ENCODE peak calls at places on chromosomes 2 and 18, in seven cellular contexts. V is fibroblast of pulmonary artery, N is PC-9, H is cardiac muscle cell, I is sigmoid colon, P is bronchial epithelial cell, G is neuronal stem cell. U is an unnamed sample.

GRCh38 chr18:62925031-62925688 is 209.8 kb downstream of the PHLPP1 start:
- DNase-seq in H (no peak), I (no peak), N (no peak), V (no peak), G (no peak), P (peak; percentile 79), U (no peak)

GRCh38 chr18:51017140-51017874 is 12.7 kb upstream of the SMAD4 start:
- DNase-seq in P (no peak), I (no peak), V (no peak), N (no peak), G (peak; percentile 62), H (no peak), U (no peak)

GRCh38 chr2:2097549-2097948 is 233.5 kb downstream of the MYT1L start:
- DNase-seq in N (no peak), I (no peak), H (no peak), P (no peak), G (no peak), V (no peak), U (no peak)

GRCh38 chr2:167183916-167184315 is 295.6 kb downstream of the XIRP2 start:
- DNase-seq in V (no peak), I (no peak), N (no peak), G (no peak), H (no peak), P (no peak), U (no peak)

GRCh38 chr18:22503803-22504202 is 86.1 kb upstream of the CTAGE1 start:
- DNase-seq in N (no peak), I (no peak), V (peak; percentile 95), P (no peak), G (no peak), H (peak; percentile 94), U (no peak)

GRCh38 chr2:30470426-30470825 is 23.4 kb downstream of the LCLAT1 start:
- DNase-seq in V (no peak), H (no peak), N (no peak), I (no peak), P (no peak), G (no peak), U (no peak)

GRCh38 chr2:199896617-199897016 is 14.5 kb upstream of the C2orf69 start:
- DNase-seq in H (no peak), N (no peak), P (no peak), I (no peak), G (no peak), V (no peak), U (no peak)

GRCh38 chr18:75478996-75479870 is 51.7 kb upstream of the SMIM21 start:
- DNase-seq in I (no peak), P (peak; percentile 59), N (no peak), G (peak; percentile 32), V (peak; percentile 75), H (peak; percentile 78), U (peak; percentile 43)

GRCh38 chr18:30971338-30971956 is 71.1 kb downstream of the DSC3 start:
- DNase-seq in P (peak; percentile 53), N (no peak), G (peak; percentile 14), H (peak; percentile 41), V (peak; percentile 51), I (no peak), U (peak; percentile 47)

GRCh38 chr2:23615216-23616020 is 230.4 kb downstream of the KLHL29 start:
- DNase-seq in P (no peak), N (no peak), H (no peak), G (no peak), I (peak; percentile 53), V (no peak), U (no peak)

DNA sequence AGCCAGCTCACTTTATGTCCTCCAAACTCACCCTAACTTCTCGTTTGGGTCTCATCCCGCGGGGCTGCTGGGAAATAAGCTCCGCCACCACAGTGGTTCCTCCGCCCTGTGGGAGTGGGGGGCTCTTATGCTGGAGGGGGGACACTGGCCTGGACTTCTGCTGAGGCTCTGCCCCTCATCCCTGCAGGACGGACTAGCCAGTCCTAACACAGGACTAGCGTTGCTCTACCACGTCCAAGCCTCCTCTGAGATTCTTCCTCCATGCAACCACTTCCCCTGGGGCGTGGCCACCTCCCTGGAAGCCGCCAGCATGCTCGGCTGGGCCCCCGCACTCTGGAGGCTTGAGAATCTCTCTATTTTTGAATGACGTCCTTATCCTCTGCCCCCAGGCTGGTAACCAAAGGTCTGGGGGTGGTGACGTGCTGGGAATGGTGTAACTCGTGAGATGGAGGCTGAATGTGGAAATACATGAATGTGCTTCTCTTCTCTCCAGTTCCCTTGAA is 896 bp upstream of the RAB17 start:
- DNase-seq in V (peak; percentile 59), P (no peak), I (no peak), G (no peak), H (peak; percentile 82), N (peak; percentile 73), U (no peak)
- H3K4me3 ChIP-seq in V (no peak overlapping the region), P (no peak overlapping the region), I (no peak overlapping the region), G (no peak overlapping the region), H (no peak overlapping the region), N (peak overlapping the region; percentile 64), U (no peak overlapping the region)

DNA sequence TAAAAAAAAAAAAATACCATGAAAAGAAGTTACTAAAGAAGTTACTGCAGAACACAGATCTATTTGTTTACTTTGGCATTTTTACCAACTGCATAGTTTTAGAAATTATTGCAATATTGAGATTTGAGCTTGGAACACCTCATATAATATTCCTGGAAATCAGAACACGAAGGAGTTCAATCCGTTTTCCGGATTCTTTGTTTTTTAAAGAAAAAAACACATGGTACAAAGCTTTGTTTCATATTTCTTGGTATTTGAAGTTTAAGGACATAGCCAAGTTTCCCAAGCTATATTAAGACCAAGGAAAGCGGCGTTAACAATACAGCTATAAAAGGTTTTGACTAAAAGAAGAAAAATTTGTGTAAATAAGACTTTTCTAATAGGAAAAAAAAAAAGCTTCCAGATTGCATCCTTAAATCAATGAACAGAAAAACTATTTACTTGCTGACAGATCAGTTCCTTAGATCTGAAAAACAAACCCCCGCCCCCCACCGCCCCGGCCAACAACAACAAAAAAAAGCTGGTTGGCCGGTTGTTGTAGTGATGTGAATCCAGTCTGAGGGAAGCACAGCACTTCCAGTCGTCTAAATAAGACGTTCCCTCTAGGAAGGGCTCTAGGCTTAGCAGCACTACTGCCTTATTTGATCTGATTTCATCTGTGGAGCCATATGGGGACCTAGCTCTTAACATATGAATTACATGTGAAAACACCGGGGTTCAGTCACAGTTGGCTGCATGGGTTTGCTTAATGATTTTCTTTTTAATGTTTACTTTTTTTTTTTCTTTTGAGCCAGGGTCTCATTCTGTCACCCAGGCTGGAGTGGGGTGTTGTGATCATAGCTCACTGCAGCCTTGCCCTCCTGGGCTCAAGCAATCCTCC is 2.5 kb upstream of the RHOB start:
- DNase-seq in G (no peak), V (peak; percentile 82), P (no peak), I (peak; percentile 75), N (no peak), H (peak; percentile 68), U (no peak)
- H3K4me3 ChIP-seq in G (no peak overlapping the region), V (no peak overlapping the region), P (no peak overlapping the region), I (peak overlapping the region; percentile 61), N (no peak overlapping the region), H (no peak overlapping the region), U (no peak overlapping the region)

DNA sequence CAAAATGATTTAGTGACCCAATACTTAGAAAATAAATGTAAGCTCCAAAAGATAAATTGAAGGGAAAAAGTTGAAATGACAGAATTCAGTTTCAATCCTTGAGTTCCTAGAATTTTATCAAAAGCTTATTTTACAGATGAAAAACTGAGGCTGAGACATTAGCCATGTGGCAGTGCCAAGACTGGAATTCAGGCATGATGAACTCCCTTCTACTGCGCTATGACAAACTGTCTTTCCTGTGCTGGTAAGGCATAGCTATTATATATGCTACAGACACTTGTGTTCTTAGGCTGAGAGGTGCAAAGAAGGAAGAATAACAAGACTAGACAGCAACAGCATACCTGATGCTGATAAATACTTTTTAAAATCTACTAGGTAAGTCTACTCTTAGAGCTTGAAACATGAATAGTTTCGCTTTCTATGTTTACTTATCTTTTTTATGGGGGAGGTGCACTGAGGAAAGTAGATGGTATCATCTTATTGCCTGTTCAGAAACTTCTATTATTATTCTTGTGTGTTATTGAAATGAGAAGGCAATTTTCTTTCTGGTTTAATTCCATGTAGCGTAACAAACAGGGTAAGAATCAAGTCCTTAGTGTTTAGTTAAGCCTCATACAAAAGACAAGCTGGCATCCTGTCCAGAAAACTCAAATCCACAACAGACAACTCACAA is 1.8 kb downstream of the TTC32 start:
- DNase-seq in G (no peak), N (no peak), V (no peak), I (no peak), H (no peak), P (peak; percentile 15), U (no peak)
- H3K4me3 ChIP-seq in G (no peak overlapping the region), N (peak overlapping the region; percentile 74), V (peak overlapping the region; percentile 92), I (peak overlapping the region; percentile 70), H (peak overlapping the region; percentile 85), P (peak overlapping the region; percentile 94), U (peak overlapping the region; percentile 84)

GRCh38 chr2:162839419-162839818 is 852 bp upstream of the KCNH7 start:
- DNase-seq in G (no peak), H (no peak), V (no peak), N (no peak), P (no peak), I (no peak), U (no peak)
- H3K4me3 ChIP-seq in G (peak overlapping the region; percentile 83), H (peak overlapping the region; percentile 86), V (no peak overlapping the region), N (peak overlapping the region; percentile 24), P (no peak overlapping the region), I (no peak overlapping the region), U (no peak overlapping the region)

DNA sequence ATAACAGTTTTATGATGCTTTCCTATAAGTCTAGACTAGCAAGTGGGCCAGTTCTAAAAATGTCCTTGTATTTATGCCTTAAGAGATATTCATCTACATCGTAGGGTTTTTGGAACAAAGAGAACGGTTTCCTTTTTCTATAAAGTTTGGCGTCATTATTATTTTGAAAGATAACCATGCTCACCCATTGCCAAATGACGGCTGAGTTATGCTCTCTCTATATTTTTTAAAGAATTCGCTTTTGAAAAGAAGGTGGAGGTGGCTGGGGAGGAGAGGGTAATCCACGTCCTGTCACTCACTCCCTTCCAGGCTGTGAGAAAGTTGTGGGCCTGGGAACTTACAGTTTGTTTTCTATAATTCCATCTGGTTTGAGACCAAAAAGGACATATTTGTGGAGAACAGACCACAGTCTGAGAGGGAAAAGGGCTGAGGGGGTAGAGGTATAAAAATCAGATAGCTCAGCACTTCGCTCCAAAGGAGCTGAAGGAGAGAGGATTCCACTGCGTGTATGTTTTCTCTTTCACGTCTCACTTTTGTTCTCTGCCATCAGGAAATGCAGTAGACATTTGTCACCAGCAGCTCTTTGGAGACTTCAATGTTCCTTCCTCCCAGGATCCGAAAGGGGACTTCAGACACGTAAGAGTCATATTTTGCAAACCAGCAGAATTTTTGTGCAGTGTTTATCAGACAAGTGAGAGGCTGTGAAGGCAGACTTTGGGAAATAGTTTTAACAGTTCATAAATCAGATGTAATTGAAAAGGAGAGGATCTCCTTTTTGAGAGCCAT is 282.0 kb upstream of the FN1 start:
- DNase-seq in G (no peak), H (peak; percentile 77), P (no peak), V (peak; percentile 83), N (no peak), I (no peak), U (no peak)
- H3K4me3 ChIP-seq in G (no peak overlapping the region), H (no peak overlapping the region), P (no peak overlapping the region), V (peak overlapping the region; percentile 44), N (no peak overlapping the region), I (no peak overlapping the region), U (no peak overlapping the region)